ENCODE peak calls at places on chromosomes 11 and 22, in eight cellular contexts. O is osteocyte, H is thoracic aorta, C is stomach, R is fibroblast of the aortic adventitia, F is RWPE1, N is fibroblast of pulmonary artery, U is mammary epithelial cell. P is an unnamed sample.

GRCh38 chr11:10287766-10288165 is 6.3 kb downstream of the SBF2 start:
- DNase-seq in O (no peak), H (no peak), C (no peak), R (no peak), F (no peak), N (no peak), U (no peak), P (no peak)

GRCh38 chr11:10375280-10376048 is 70.6 kb downstream of the ADM start:
- DNase-seq in O (no peak), H (no peak), C (no peak), R (peak), F (no peak), N (peak), U (peak), P (peak)

GRCh38 chr11:86948733-86949132 is 6.5 kb downstream of the FZD4 start:
- DNase-seq in O (no peak), H (no peak), C (no peak), R (no peak), F (no peak), N (no peak), U (no peak), P (no peak)

GRCh38 chr11:83778598-83778997 is 492.4 kb upstream of the CCDC90B start:
- DNase-seq in O (no peak), H (no peak), C (no peak), R (no peak), F (peak), N (no peak), U (peak), P (no peak)

GRCh38 chr11:31110825-31111224 is 258.7 kb downstream of the DCDC1 start:
- DNase-seq in O (no peak), H (no peak), C (no peak), R (peak), F (no peak), N (peak), U (no peak), P (no peak)

GRCh38 chr11:118052581-118053206 is 24.2 kb upstream of the TMPRSS4 start:
- DNase-seq in O (peak), H (no peak), C (peak), R (no peak), F (no peak), N (no peak), U (no peak), P (no peak)

GRCh38 chr11:88104408-88104807 is 70.8 kb downstream of the RAB38 start:
- DNase-seq in O (no peak), H (no peak), C (no peak), R (no peak), F (no peak), N (no peak), U (peak), P (no peak)

GRCh38 chr11:8867035-8867434 is 44.0 kb upstream of the AKIP1 start:
- DNase-seq in O (no peak), H (no peak), C (no peak), R (peak), F (no peak), N (peak), U (peak), P (no peak)

GRCh38 chr11:26480041-26480440 is 92.0 kb downstream of the MUC15 start:
- DNase-seq in O (no peak), H (no peak), C (no peak), R (no peak), F (no peak), N (no peak), U (no peak), P (no peak)

GRCh38 chr11:94212898-94213297 is 84.3 kb downstream of the PANX1 start:
- DNase-seq in O (no peak), H (no peak), C (no peak), R (no peak), F (no peak), N (no peak), U (no peak), P (no peak)

GRCh38 chr11:123033895-123034294 is 28.0 kb downstream of the HSPA8 start:
- DNase-seq in O (no peak), H (no peak), C (no peak), R (no peak), F (no peak), N (peak), U (no peak), P (no peak)

GRCh38 chr22:45631140-45631539 is 40.5 kb upstream of the ATXN10 start:
- DNase-seq in O (no peak), H (no peak), C (no peak), R (no peak), F (no peak), N (no peak), U (no peak), P (no peak)

GRCh38 chr11:69166186-69167115 is 10.7 kb downstream of the SMIM38 start:
- DNase-seq in O (no peak), H (no peak), C (no peak), R (peak), F (peak), N (peak), U (peak), P (peak)
- TF ChIP-seq CTCF in O (peak), H (peak), C (no peak), R (peak), F (no peak), N (peak), U (no peak), P (no peak)

GRCh38 chr11:1207451-1208360 is 15.2 kb upstream of the MUC5B start:
- DNase-seq in O (peak), H (no peak), C (no peak), R (no peak), F (no peak), N (no peak), U (no peak), P (no peak)

GRCh38 chr11:1211838-1212237 is 11.0 kb upstream of the MUC5B start:
- DNase-seq in O (no peak), H (no peak), C (no peak), R (no peak), F (no peak), N (no peak), U (no peak), P (no peak)

GRCh38 chr11:1208361-1209261 is 14.3 kb upstream of the MUC5B start:
- DNase-seq in O (peak), H (no peak), C (no peak), R (no peak), F (no peak), N (no peak), U (no peak), P (no peak)

GRCh38 chr11:1206391-1207271 is 16.2 kb upstream of the MUC5B start:
- DNase-seq in O (peak), H (no peak), C (no peak), R (no peak), F (no peak), N (no peak), U (no peak), P (no peak)

DNA sequence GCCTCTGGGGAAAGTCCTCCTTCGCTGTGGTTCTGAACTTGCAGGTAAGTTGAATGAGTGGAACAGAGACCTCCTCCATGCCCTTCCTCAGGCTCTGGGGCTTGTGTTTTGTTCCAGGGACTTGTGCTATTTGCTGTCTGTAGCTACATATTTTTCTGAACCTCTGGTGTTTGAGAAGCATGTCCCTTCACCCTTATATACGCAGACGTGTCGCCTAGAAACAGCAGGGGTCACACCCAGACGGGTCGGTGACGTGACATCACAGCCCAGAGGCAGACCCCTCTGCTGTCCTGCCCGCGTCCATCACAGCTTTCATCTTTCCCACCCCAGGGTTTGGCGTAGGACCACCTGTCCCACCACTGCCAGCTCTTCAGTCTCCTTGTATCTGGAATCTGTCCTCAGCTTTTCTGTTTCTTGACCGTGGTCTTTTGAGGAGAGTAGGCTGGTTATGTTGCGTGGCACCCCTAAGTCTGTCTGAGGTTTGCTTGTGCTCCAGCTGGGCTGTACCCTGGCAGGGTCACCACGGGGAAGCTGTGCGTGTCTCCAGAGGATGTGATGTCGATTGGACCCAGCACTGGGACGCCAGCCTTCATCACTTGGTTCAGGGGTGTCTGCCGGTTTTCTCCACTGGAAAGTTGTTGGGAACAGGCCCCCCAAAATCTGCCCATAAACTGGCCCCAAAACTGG is 13.4 kb upstream of the MUC5B start:
- DNase-seq in O (peak), H (no peak), C (no peak), R (no peak), F (no peak), N (no peak), U (no peak), P (no peak)
- TF ChIP-seq CTCF in O (no peak), H (no peak), C (no peak), R (no peak), F (no peak), N (no peak), U (no peak), P (no peak)

GRCh38 chr22:19476023-19476422 is 3.0 kb downstream of the UFD1 start:
- DNase-seq in O (no peak), H (no peak), C (no peak), R (no peak), F (no peak), N (no peak), U (no peak), P (no peak)

GRCh38 chr22:19478466-19479357 is at the start of gene UFD1:
- DNase-seq in O (peak), H (peak), C (peak), R (peak), F (peak), N (peak), U (peak), P (peak)

GRCh38 chr22:19478086-19478392 is 954 bp downstream of the UFD1 start:
- DNase-seq in O (no peak), H (no peak), C (no peak), R (no peak), F (no peak), N (no peak), U (no peak), P (no peak)

GRCh38 chr22:19479358-19480172 is at the start of gene CDC45:
- DNase-seq in O (peak), H (peak), C (peak), R (peak), F (peak), N (peak), U (peak), P (peak)

DNA sequence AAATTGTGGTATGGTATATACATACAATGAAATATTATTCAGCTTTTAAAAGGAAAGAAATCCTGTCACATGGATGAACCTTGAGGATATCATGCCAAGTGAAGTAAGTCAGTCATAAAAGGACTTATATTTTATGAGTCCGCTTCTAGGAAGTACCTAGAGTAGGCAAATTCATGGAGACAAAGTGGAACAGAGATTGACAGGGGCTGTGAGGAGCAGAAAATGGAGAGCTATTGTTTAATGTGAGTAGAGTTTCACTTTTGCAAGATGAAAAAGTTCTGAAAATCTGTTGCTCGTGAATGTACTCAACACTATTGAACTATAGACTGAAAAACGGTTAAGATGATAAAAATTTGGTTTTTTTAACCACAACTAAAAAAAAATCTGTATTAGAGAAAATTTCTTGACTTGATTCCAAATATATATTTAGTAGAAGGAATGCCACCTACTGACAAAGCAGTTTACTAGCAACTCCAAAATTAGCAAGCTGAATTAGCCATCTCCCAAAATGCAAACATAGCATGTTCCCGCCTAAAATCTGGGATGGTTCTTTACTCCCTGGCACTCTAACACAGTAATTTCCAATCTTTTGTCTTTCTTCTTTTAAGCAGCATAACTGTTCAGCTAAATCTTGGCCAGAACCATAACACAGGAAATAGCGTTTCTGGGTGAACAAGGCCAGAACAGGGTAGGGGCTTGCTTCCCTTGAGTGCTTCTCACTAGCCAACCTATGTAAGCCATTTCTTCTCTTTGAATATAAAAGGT is 1.5 kb downstream of the UFD1 start:
- DNase-seq in O (no peak), H (no peak), C (no peak), R (peak), F (no peak), N (peak), U (no peak), P (no peak)
- TF ChIP-seq CTCF in O (peak), H (no peak), C (no peak), R (peak), F (peak), N (peak), U (peak), P (peak)

GRCh38 chr22:47291565-47292495 is 529.4 kb downstream of the TBC1D22A start:
- DNase-seq in O (peak), H (no peak), C (no peak), R (no peak), F (no peak), N (no peak), U (no peak), P (no peak)
- TF ChIP-seq CTCF in O (no peak), H (no peak), C (no peak), R (no peak), F (no peak), N (no peak), U (no peak), P (no peak)

GRCh38 chr22:24706050-24706449 is 68.5 kb downstream of the PIWIL3 start:
- DNase-seq in O (no peak), H (no peak), C (no peak), R (no peak), F (no peak), N (peak), U (no peak), P (no peak)
- TF ChIP-seq CTCF in O (peak), H (no peak), C (no peak), R (no peak), F (no peak), N (peak), U (no peak), P (no peak)